ENCODE peak calls at places on chromosomes 13 and 19, in nine cellular contexts. H is substantia nigra; J is CD4-positive, alpha-beta T cell; M is stomach; F is pancreas; Q is ovary; C is CD8-positive, alpha-beta memory T cell; S is effector memory CD4-positive, alpha-beta T cell; G is heart right ventricle. U is an unnamed sample.

GRCh38 chr19:51259348-51260245 is 8.7 kb downstream of the SIGLECL1 start:
- DNase-seq in S (no peak), C (peak), M (no peak), F (no peak), H (no peak), J (peak), G (no peak), Q (no peak), U (no peak)

GRCh38 chr13:52085416-52085815 is 43.5 kb downstream of the NEK5 start:
- DNase-seq in F (no peak), H (no peak), S (no peak), G (no peak), C (no peak), J (no peak), M (no peak), Q (no peak), U (no peak)

GRCh38 chr13:107867701-107868661 is 347.4 kb downstream of the LIG4 start:
- DNase-seq in S (no peak), C (no peak), Q (no peak), F (peak), G (peak), H (no peak), M (peak), J (no peak), U (peak)

GRCh38 chr19:11096210-11096841 is 7.1 kb downstream of the LDLR start:
- DNase-seq in M (no peak), S (no peak), H (no peak), G (peak), C (no peak), Q (peak), J (no peak), F (no peak), U (no peak)

GRCh38 chr13:76934671-76935070 is 13.6 kb upstream of the ACOD1 start:
- DNase-seq in J (no peak), F (no peak), C (no peak), S (no peak), M (no peak), H (no peak), Q (no peak), G (no peak), U (no peak)

GRCh38 chr19:54461201-54462071 is 2.1 kb downstream of the LENG9 start:
- DNase-seq in C (no peak), Q (peak), H (no peak), F (peak), S (no peak), J (no peak), M (no peak), G (no peak), U (no peak)

GRCh38 chr13:31223215-31223614 is 23.4 kb downstream of the B3GLCT start:
- DNase-seq in S (no peak), Q (no peak), J (no peak), H (no peak), C (no peak), G (no peak), M (no peak), F (no peak), U (no peak)

GRCh38 chr13:79501538-79502232 is 20.7 kb downstream of the NDFIP2 start:
- DNase-seq in M (no peak), C (no peak), J (no peak), H (no peak), Q (no peak), G (no peak), F (no peak), S (no peak), U (no peak)

GRCh38 chr19:54331626-54332025 is 7.3 kb downstream of the LILRA4 start:
- DNase-seq in G (no peak), F (no peak), J (no peak), S (no peak), M (no peak), C (no peak), Q (no peak), H (no peak), U (no peak)

GRCh38 chr13:85528578-85529215 is 270.5 kb downstream of the SLITRK6 start:
- DNase-seq in G (no peak), H (no peak), Q (no peak), S (no peak), J (no peak), M (no peak), C (no peak), F (no peak), U (no peak)

GRCh38 chr13:56182598-56182997 is 958.1 kb upstream of the PRR20A start:
- DNase-seq in C (no peak), S (no peak), Q (no peak), M (no peak), J (no peak), H (no peak), G (no peak), F (no peak), U (no peak)

GRCh38 chr19:2376784-2377519 is 16.9 kb downstream of the TMPRSS9 start:
- DNase-seq in S (no peak), M (no peak), G (no peak), J (no peak), Q (no peak), H (no peak), F (no peak), C (no peak), U (no peak)

GRCh38 chr19:40806385-40807146 is 7.6 kb downstream of the EGLN2 start:
- DNase-seq in S (peak), C (peak), M (peak), F (no peak), G (peak), J (peak), Q (peak), H (peak), U (peak)

GRCh38 chr13:98110749-98111148 is 32.1 kb upstream of the FARP1 start:
- DNase-seq in Q (no peak), F (no peak), G (no peak), C (no peak), M (no peak), S (no peak), J (no peak), H (no peak), U (no peak)

GRCh38 chr13:112852392-112852791 is 116.6 kb upstream of the MCF2L start:
- DNase-seq in G (no peak), F (no peak), C (no peak), S (no peak), M (no peak), H (no peak), J (no peak), Q (no peak), U (no peak)

GRCh38 chr13:103883698-103884097 is 817.5 kb upstream of the SLC10A2 start:
- DNase-seq in Q (no peak), F (no peak), J (no peak), G (no peak), S (no peak), M (no peak), C (no peak), H (no peak), U (no peak)

GRCh38 chr19:7480975-7481265 is 7.9 kb downstream of the PEX11G start:
- DNase-seq in C (no peak), H (no peak), G (no peak), M (no peak), J (no peak), F (no peak), S (no peak), Q (no peak), U (no peak)

GRCh38 chr19:50203281-50204080 is at the start of gene MYH14:
- DNase-seq in C (peak), Q (peak), G (peak), H (peak), M (peak), J (no peak), F (peak), S (no peak), U (peak)

GRCh38 chr19:10566658-10567410 is 1.0 kb upstream of the KRI1 start:
- DNase-seq in G (no peak), C (peak), S (peak), F (peak), H (no peak), M (no peak), Q (peak), J (no peak), U (no peak)

GRCh38 chr19:28718909-28719308 is 494.0 kb downstream of the UQCRFS1 start:
- DNase-seq in C (no peak), Q (no peak), F (no peak), S (no peak), M (no peak), G (no peak), H (no peak), J (no peak), U (no peak)

GRCh38 chr19:5804516-5805464 is at the start of gene NRTN:
- DNase-seq in Q (no peak), M (peak), F (peak), J (no peak), C (peak), G (no peak), H (no peak), S (peak), U (no peak)

GRCh38 chr19:3479177-3479818 is 1.0 kb downstream of the SMIM24 start:
- DNase-seq in M (peak), C (peak), S (peak), Q (no peak), J (peak), H (no peak), F (no peak), G (no peak), U (no peak)

GRCh38 chr19:400976-401835 is 7.7 kb downstream of the C2CD4C start:
- DNase-seq in J (no peak), H (no peak), C (no peak), F (peak), S (no peak), M (no peak), G (no peak), Q (no peak), U (no peak)

GRCh38 chr13:88526186-88526852 is 855.1 kb downstream of the SLITRK5 start:
- DNase-seq in G (no peak), J (no peak), F (no peak), H (no peak), S (no peak), M (no peak), Q (no peak), C (no peak), U (no peak)

GRCh38 chr19:4523306-4524110 is 5.2 kb upstream of the PLIN4 start:
- DNase-seq in G (peak), M (peak), Q (peak), H (no peak), F (peak), C (no peak), J (no peak), S (no peak), U (no peak)

GRCh38 chr19:50215820-50216219 is 12.4 kb downstream of the MYH14 start:
- DNase-seq in G (no peak), S (no peak), J (no peak), F (no peak), Q (no peak), H (no peak), M (no peak), C (no peak), U (no peak)

GRCh38 chr13:94494021-94494420 is 14.5 kb upstream of the DCT start:
- DNase-seq in H (no peak), C (no peak), M (no peak), G (no peak), S (no peak), F (no peak), Q (no peak), J (no peak), U (no peak)

GRCh38 chr13:27161980-27162379 is 9.6 kb downstream of the USP12 start:
- DNase-seq in H (no peak), F (no peak), J (no peak), Q (no peak), S (no peak), G (no peak), C (no peak), M (no peak), U (no peak)

GRCh38 chr19:15323496-15324235 is 8.7 kb downstream of the BRD4 start:
- DNase-seq in C (no peak), J (no peak), S (no peak), Q (peak), F (peak), M (peak), G (peak), H (no peak), U (no peak)
- H3K27ac ChIP-seq in C (no peak), J (no peak), S (no peak), Q (no peak), F (peak), M (peak), G (peak), H (no peak), U (no peak)

DNA sequence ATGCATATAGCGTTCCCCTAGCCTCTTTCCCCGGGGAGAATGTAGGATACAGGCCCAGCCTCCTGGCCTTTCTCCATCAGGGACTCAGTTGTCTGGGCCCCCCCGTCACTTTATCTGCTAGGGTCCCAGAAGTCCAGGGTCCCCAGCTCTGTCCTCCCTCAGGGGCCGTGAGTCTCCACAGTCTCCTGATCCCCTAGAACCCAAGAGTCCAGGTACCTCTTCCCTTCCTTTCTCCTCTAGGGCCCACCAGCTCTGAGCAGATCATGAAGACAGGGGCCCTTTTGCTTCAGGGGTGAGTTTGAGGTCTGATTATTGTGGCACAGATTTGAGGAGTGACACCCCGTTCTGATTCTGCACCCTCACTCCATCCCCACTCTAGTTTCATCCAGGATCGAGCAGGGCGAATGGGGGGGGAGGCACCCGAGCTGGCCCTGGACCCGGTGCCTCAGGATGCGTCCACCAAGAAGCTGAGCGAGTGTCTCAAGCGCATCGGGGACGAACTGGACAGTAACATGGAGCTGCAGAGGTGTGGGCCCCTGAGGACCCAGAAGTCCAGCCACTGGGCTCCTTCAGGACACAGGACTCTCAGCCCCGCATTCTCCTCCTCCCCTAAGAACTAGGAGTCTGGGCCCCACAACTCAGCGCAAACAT is 758 bp downstream of the BAX start:
- DNase-seq in Q (no peak), H (no peak), S (no peak), J (no peak), F (no peak), C (no peak), M (no peak), G (no peak), U (no peak)
- H3K27ac ChIP-seq in Q (peak), H (peak), S (peak), J (peak), F (peak), C (peak), M (peak), G (peak), U (peak)

GRCh38 chr19:39078436-39079200 is 5.5 kb upstream of the ACP7 start:
- DNase-seq in G (no peak), M (no peak), S (no peak), F (no peak), H (no peak), Q (no peak), J (no peak), C (no peak), U (peak)

GRCh38 chr19:39080431-39080830 is 3.7 kb upstream of the ACP7 start:
- DNase-seq in Q (no peak), G (no peak), M (no peak), S (no peak), C (no peak), J (no peak), H (no peak), F (no peak), U (no peak)

GRCh38 chr19:39074205-39074692 is 9.9 kb upstream of the ACP7 start:
- DNase-seq in F (no peak), S (no peak), H (no peak), Q (no peak), M (no peak), G (no peak), J (no peak), C (no peak), U (no peak)

GRCh38 chr19:39074942-39075341 is 9.2 kb upstream of the ACP7 start:
- DNase-seq in C (no peak), H (no peak), F (no peak), G (no peak), J (no peak), M (no peak), S (no peak), Q (no peak), U (no peak)

DNA sequence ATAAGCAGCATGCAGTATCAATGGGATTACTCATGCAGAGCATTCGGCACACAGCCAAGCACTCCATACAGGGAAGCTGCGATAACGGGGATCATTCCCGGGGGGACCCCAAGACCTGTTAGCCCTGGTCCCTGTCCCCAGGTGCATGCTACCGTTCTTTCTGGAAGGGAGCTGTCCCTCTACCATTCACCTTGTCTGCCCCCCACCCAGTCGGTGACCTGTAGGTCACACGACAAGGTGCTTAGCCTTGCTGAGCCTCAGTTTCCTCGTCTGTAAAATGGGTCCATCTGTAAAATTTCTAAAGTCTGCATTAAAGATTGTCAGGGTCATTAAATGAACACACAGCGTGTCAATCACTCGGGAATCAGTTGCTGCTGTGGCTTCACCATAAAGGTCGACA is 6.8 kb upstream of the ACP7 start:
- DNase-seq in M (no peak), H (no peak), Q (no peak), C (no peak), F (no peak), G (no peak), J (no peak), S (no peak), U (no peak)
- H3K27ac ChIP-seq in M (no peak), H (peak), Q (no peak), C (no peak), F (no peak), G (no peak), J (no peak), S (no peak), U (no peak)

GRCh38 chr13:110403315-110403714 is 96.2 kb downstream of the COL4A2 start:
- DNase-seq in J (no peak), Q (no peak), G (no peak), H (no peak), M (no peak), S (no peak), C (no peak), F (no peak), U (no peak)

GRCh38 chr13:110404321-110404720 is 97.2 kb downstream of the COL4A2 start:
- DNase-seq in J (no peak), C (no peak), M (no peak), F (no peak), G (no peak), H (no peak), S (no peak), Q (no peak), U (no peak)

GRCh38 chr13:110403721-110404120 is 96.6 kb downstream of the COL4A2 start:
- DNase-seq in Q (no peak), J (no peak), C (no peak), S (no peak), H (no peak), M (no peak), G (no peak), F (no peak), U (no peak)

GRCh38 chr13:110400786-110401533 is 93.9 kb downstream of the COL4A2 start:
- DNase-seq in Q (peak), S (no peak), H (no peak), J (no peak), G (no peak), F (no peak), M (no peak), C (no peak), U (no peak)

GRCh38 chr13:110402301-110403069 is 95.4 kb downstream of the COL4A2 start:
- DNase-seq in M (no peak), C (no peak), S (no peak), Q (no peak), J (no peak), F (no peak), H (no peak), G (no peak), U (no peak)
- H3K27ac ChIP-seq in M (peak), C (no peak), S (no peak), Q (no peak), J (no peak), F (no peak), H (no peak), G (no peak), U (no peak)

GRCh38 chr19:35468637-35469036 is 20.6 kb downstream of the FFAR2 start:
- DNase-seq in Q (peak), S (peak), J (peak), C (peak), M (peak), F (peak), H (no peak), G (peak), U (no peak)

GRCh38 chr19:35470128-35470527 is 20.1 kb downstream of the KRTDAP start:
- DNase-seq in H (no peak), G (no peak), Q (no peak), C (no peak), M (no peak), J (no peak), S (no peak), F (no peak), U (no peak)

GRCh38 chr19:35462476-35462953 is 14.5 kb downstream of the FFAR2 start:
- DNase-seq in C (peak), G (no peak), M (no peak), S (peak), Q (no peak), J (peak), H (no peak), F (no peak), U (peak)

GRCh38 chr19:35461050-35461449 is 13.0 kb downstream of the FFAR2 start:
- DNase-seq in Q (no peak), S (no peak), M (peak), J (no peak), C (no peak), F (no peak), H (no peak), G (peak), U (no peak)

DNA sequence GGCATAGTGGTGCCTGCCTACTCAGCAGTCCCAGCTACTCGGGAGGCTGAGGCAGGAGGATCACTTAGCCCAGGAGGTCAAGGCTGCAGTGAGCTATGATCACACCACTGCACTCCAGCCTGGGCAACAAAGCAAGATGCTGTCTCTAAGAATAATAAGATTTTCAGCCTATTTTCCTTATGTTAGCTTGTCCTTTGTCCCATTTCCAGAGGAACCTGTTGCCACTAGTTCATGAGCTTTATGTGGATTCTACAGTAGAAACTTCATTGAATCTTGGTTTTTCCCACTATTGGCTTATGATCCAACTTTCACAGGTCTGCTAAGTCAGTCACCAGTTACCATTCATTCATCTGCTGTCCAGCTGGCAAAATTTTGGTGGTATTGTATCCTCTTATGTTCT is 18.2 kb downstream of the FFAR2 start:
- DNase-seq in J (no peak), H (no peak), G (no peak), S (no peak), Q (no peak), F (no peak), C (no peak), M (no peak), U (no peak)
- H3K27ac ChIP-seq in J (no peak), H (no peak), G (no peak), S (no peak), Q (no peak), F (no peak), C (no peak), M (no peak), U (no peak)

U was measured in caudate nucleus.